ENCODE peak calls at places on chromosomes 3 and 15, in six cellular contexts. X is HFFc6, Z is amniotic stem cell, B is posterior cingulate gyrus, K is progenitor cell of endocrine pancreas, P is H54. A is an unnamed sample.

GRCh38 chr3:141776885-141777284 is 13.7 kb downstream of the GRK7 start:
- DNase-seq in X (no peak), Z (no peak), B (no peak), K (no peak), P (no peak), A (no peak)

GRCh38 chr15:70324001-70324974 is 226.6 kb upstream of the TLE3 start:
- DNase-seq in X (peak; percentile 81), Z (peak; percentile 66), B (no peak), K (no peak), P (no peak), A (no peak)

GRCh38 chr15:67943961-67944674 is 104.3 kb upstream of the RNU6-1 start:
- DNase-seq in X (no peak), Z (no peak), B (peak; percentile 27), K (no peak), P (no peak), A (no peak)

GRCh38 chr3:157136647-157137387 is 23.1 kb downstream of the CCNL1 start:
- DNase-seq in X (no peak), Z (no peak), B (peak; percentile 22), K (no peak), P (no peak), A (no peak)

GRCh38 chr15:68299436-68299835 is 21.9 kb downstream of the FEM1B start:
- DNase-seq in X (no peak), Z (no peak), B (peak; percentile 12), K (no peak), P (no peak), A (no peak)

GRCh38 chr3:120477826-120478225 is 27.0 kb upstream of the FSTL1 start:
- DNase-seq in X (no peak), Z (no peak), B (no peak), K (no peak), P (no peak), A (no peak)

GRCh38 chr3:49638445-49638844 is 35.7 kb upstream of the APEH start:
- DNase-seq in X (peak; percentile 35), Z (no peak), B (no peak), K (no peak), P (peak; percentile 77), A (peak; percentile 81)

GRCh38 chr3:133820129-133820528 is 14.5 kb downstream of the SRPRB start:
- DNase-seq in X (no peak), Z (no peak), B (no peak), K (no peak), P (no peak), A (no peak)

GRCh38 chr3:193620650-193621049 is 27.6 kb downstream of the OPA1 start:
- DNase-seq in X (no peak), Z (no peak), B (no peak), K (no peak), P (no peak), A (no peak)

GRCh38 chr15:76184640-76185020 is 124.8 kb downstream of the TMEM266 start:
- DNase-seq in X (no peak), Z (no peak), B (no peak), K (no peak), P (no peak), A (no peak)

GRCh38 chr3:114606336-114606735 is 312.5 kb downstream of the TIGIT start:
- DNase-seq in X (no peak), Z (no peak), B (no peak), K (no peak), P (no peak), A (no peak)

GRCh38 chr3:151434151-151434890 is 26.5 kb downstream of the IGSF10 start:
- DNase-seq in X (peak; percentile 95), Z (peak; percentile 59), B (no peak), K (no peak), P (peak; percentile 42), A (no peak)

GRCh38 chr3:65951836-65952505 is 86.7 kb downstream of the MAGI1 start:
- DNase-seq in X (peak; percentile 29), Z (no peak), B (no peak), K (no peak), P (no peak), A (no peak)

GRCh38 chr3:48743773-48744172 is 26.8 kb upstream of the IP6K2 start:
- DNase-seq in X (no peak), Z (no peak), B (no peak), K (no peak), P (no peak), A (no peak)

GRCh38 chr15:52040167-52040900 is 21.3 kb downstream of the MAPK6 start:
- DNase-seq in X (no peak), Z (no peak), B (peak; percentile 35), K (no peak), P (no peak), A (no peak)

GRCh38 chr3:54188176-54188791 is 65.9 kb downstream of the CACNA2D3 start:
- DNase-seq in X (peak; percentile 19), Z (peak; percentile 13), B (no peak), K (peak; percentile 61), P (peak; percentile 42), A (no peak)

GRCh38 chr15:64013179-64014043 is 32.9 kb downstream of the DAPK2 start:
- DNase-seq in X (peak; percentile 20), Z (no peak), B (no peak), K (no peak), P (no peak), A (no peak)

GRCh38 chr3:136657526-136657925 is 94.7 kb downstream of the STAG1 start:
- DNase-seq in X (no peak), Z (no peak), B (no peak), K (no peak), P (no peak), A (no peak)